ENCODE peak calls at places on chromosome 1, in eight cellular contexts. Y, P, J, G, T, N, B and F are unnamed samples.

GRCh38 chr1:36322085-36322785 is 1.2 kb downstream of the EVA1B start:
- DNase-seq in B (peak), N (no peak), J (no peak), P (peak), G (peak), Y (peak), T (no peak), F (peak)

GRCh38 chr1:116133696-116134095 is 22.5 kb downstream of the MAB21L3 start:
- DNase-seq in J (no peak), N (no peak), G (no peak), Y (no peak), T (no peak), B (no peak), P (no peak), F (no peak)

GRCh38 chr1:906532-907420 is 16.9 kb upstream of the SAMD11 start:
- DNase-seq in J (no peak), N (peak), Y (no peak), P (peak), B (peak), G (peak), T (no peak), F (peak)

GRCh38 chr1:229191066-229191674 is 79.7 kb upstream of the RAB4A start:
- DNase-seq in J (no peak), B (no peak), T (no peak), G (no peak), P (peak), N (no peak), Y (peak), F (peak)

GRCh38 chr1:228154685-228155571 is 5.2 kb downstream of the GJC2 start:
- DNase-seq in P (no peak), G (peak), Y (no peak), T (no peak), N (no peak), B (no peak), J (peak), F (no peak)

GRCh38 chr1:160607051-160608032 is 28.0 kb upstream of the CD84 start:
- DNase-seq in P (peak), B (peak), J (no peak), Y (peak), G (no peak), N (no peak), T (peak), F (peak)

GRCh38 chr1:165857046-165857801 is 29.8 kb downstream of the UCK2 start:
- DNase-seq in J (no peak), G (no peak), T (peak), Y (no peak), P (peak), N (no peak), B (peak), F (no peak)

GRCh38 chr1:151371744-151372410 is 628 bp downstream of the SELENBP1 start:
- DNase-seq in N (peak), Y (peak), G (peak), B (peak), P (peak), T (no peak), J (peak), F (peak)

GRCh38 chr1:248630551-248630950 is 4.3 kb downstream of the OR2T11 start:
- DNase-seq in G (no peak), Y (no peak), T (no peak), N (no peak), J (no peak), B (no peak), P (no peak), F (no peak)

GRCh38 chr1:167808690-167809089 is 86.9 kb downstream of the MPZL1 start:
- DNase-seq in T (no peak), G (no peak), N (no peak), J (no peak), B (peak), Y (no peak), P (peak), F (no peak)

GRCh38 chr1:65362545-65362944 is 53.2 kb downstream of the DNAJC6 start:
- DNase-seq in G (no peak), N (no peak), Y (no peak), B (no peak), P (no peak), T (no peak), J (no peak), F (no peak)

GRCh38 chr1:63790989-63791388 is 17.2 kb downstream of the ROR1 start:
- DNase-seq in B (no peak), P (no peak), J (no peak), N (no peak), G (no peak), T (no peak), Y (no peak), F (no peak)
- H3K4me3 ChIP-seq in B (no peak), P (no peak), J (no peak), N (no peak), G (no peak), T (no peak), Y (no peak), F (no peak)

DNA sequence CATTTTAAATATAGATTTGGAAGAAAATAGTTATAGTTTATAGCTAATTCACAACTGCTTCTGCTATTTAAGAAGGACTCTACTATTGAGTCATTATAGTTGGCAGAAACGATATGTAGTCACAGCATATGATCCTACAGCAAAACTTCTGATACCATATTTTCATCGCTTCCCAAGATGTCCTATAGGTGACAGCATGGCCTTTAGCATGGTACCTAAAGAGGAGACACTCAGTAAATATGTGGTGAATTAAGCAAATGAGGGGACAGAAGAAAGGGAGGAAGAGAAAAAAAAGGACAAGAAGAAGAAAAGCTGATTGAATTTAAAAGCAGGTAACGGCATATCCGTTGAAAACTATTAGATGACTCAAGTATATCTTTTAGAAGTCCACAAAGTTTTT is 77.2 kb downstream of the PTGER3 start:
- DNase-seq in J (no peak), P (no peak), G (no peak), T (no peak), B (no peak), Y (no peak), N (no peak), F (no peak)
- TF ChIP-seq CTCF in J (no peak), P (no peak), G (no peak), T (no peak), B (no peak), Y (no peak), N (no peak), F (no peak)

DNA sequence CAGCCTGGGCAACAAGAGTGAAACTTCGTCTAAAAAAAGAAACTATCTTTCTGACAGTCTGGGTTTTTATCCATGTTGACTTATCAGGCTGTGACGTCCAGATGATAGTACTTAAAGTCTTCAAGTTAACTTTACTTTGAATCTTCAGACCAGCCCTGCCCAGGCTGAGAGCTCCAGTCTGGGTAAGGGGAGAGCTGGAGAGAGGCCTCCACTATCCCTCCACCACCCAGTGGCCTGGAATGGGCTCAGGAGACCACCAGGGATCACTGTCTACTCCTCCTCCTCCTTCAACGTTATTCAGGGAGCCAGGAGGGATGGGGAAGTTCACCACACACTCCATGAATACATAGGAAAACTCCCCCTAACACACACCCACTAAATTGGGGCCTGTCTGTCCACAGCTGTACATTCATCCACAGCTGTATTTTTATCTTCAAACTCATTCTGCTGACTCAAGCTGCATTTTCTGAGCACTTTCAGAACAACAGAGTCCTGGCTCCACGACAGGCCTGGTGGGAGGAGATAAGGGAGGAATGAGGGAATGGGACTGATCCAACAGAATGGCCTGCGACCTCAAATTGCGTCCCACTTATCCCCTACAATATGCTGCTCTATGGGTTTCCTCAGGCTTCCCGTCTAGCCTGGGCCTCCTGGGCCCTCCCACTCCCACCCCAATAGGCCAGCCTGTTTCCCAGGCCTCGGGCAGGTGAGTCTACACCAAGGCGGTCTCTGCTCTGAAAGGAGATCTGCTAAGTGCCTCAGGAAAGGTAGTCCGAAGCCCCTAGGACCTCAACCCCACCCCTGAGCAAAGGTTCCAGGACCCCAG is 1.8 kb downstream of the SLC45A3 start:
- DNase-seq in B (no peak), Y (peak), P (peak), T (no peak), N (peak), G (peak), J (no peak), F (peak)
- H3K4me3 ChIP-seq in B (no peak), Y (peak), P (no peak), T (peak), N (peak), G (peak), J (no peak), F (peak)

GRCh38 chr1:6580588-6581270 is 935 bp downstream of the ZBTB48 start:
- DNase-seq in N (no peak), P (no peak), G (no peak), T (no peak), Y (no peak), J (peak), B (no peak), F (no peak)
- TF ChIP-seq CTCF in N (no peak), P (no peak), G (no peak), T (peak), Y (no peak), J (no peak), B (peak), F (peak)

DNA sequence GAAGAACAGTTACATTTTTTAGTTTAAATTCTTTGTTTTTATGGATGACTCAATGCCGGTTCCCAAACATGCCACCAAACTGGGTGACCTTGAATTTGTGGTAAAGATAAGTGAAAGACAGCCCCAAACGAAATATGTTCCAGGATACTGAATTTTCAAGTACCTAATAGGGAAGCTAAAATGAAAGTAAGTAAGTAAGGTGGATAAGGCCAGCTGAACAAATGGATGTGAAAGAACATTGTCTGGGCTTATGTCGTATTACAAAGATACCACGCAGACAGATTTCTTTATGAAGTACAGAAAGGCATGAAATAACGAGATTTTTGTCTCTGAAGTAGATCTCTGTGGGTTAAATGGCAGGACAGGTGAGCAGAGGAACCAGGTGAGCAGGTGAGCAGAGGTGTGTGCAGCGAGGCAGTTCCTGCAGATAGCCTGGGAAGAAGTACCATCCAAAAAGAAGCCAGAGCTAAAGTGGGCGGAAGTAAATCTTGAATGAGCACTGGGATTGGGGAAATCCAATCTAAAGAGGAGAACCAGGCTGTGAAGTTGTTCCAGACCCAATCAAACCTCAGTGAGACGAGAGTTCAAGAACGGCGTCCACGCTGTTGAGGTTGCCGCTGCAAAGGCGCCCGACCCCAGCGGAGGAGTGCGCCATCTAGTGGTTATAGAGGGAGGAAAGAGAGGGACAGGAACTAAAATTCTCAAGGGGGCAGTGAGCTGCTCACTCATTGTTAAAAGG is 19.6 kb downstream of the TLR5 start:
- DNase-seq in J (peak), P (peak), T (no peak), Y (peak), B (peak), N (peak), G (peak), F (peak)
- H3K4me3 ChIP-seq in J (peak), P (no peak), T (no peak), Y (peak), B (peak), N (no peak), G (peak), F (no peak)